ENCODE peak calls at places on chromosomes 16 and 17, in four cellular contexts. One of them, this sample, is unnamed.

GRCh38 chr17:17605747-17606083 is 14.2 kb upstream of the PEMT start:
- DNase-seq in GM12878: no peak
- DNase-seq in K562: no peak
- DNase-seq in IMR-90: peak
- DNase-seq in this sample: no peak

GRCh38 chr17:45363498-45363897 is 46.7 kb upstream of the MAP3K14 start:
- DNase-seq in IMR-90: no peak
- DNase-seq in K562: no peak
- DNase-seq in GM12878: no peak
- DNase-seq in this sample: no peak

GRCh38 chr17:67994827-67995567 is 1.3 kb downstream of the C17orf58 start:
- DNase-seq in GM12878: no peak
- DNase-seq in IMR-90: peak
- DNase-seq in K562: no peak
- DNase-seq in this sample: peak

GRCh38 chr17:70862295-70862694 is 693.0 kb downstream of the KCNJ2 start:
- DNase-seq in GM12878: no peak
- DNase-seq in K562: no peak
- DNase-seq in IMR-90: no peak
- DNase-seq in this sample: no peak

GRCh38 chr16:4944333-4945281 is 7.7 kb upstream of the PPL start:
- DNase-seq in GM12878: no peak
- DNase-seq in IMR-90: peak
- DNase-seq in K562: peak
- DNase-seq in this sample: peak

GRCh38 chr17:18267927-18268711 is 7.7 kb downstream of the MIEF2 start:
- DNase-seq in IMR-90: peak
- DNase-seq in K562: no peak
- DNase-seq in GM12878: no peak
- DNase-seq in this sample: no peak

GRCh38 chr17:46870116-46870803 is 18.9 kb downstream of the WNT9B start:
- DNase-seq in IMR-90: no peak
- DNase-seq in GM12878: no peak
- DNase-seq in K562: no peak
- DNase-seq in this sample: no peak

GRCh38 chr16:22967696-22968095 is 153.7 kb downstream of the HS3ST2 start:
- DNase-seq in IMR-90: no peak
- DNase-seq in K562: no peak
- DNase-seq in GM12878: no peak
- DNase-seq in this sample: no peak

GRCh38 chr17:76276461-76277299 is 11.5 kb downstream of the UBALD2 start:
- DNase-seq in K562: peak
- DNase-seq in IMR-90: peak
- DNase-seq in GM12878: no peak
- DNase-seq in this sample: no peak

GRCh38 chr17:71934520-71934919 is 186.3 kb upstream of the SOX9 start:
- DNase-seq in K562: no peak
- DNase-seq in GM12878: no peak
- DNase-seq in IMR-90: no peak
- DNase-seq in this sample: no peak

GRCh38 chr17:9334536-9335446 is 240.8 kb downstream of the STX8 start:
- DNase-seq in GM12878: no peak
- DNase-seq in IMR-90: no peak
- DNase-seq in K562: no peak
- DNase-seq in this sample: no peak

GRCh38 chr17:44767493-44767892 is 8.7 kb downstream of the ADAM11 start:
- DNase-seq in K562: no peak
- DNase-seq in IMR-90: no peak
- DNase-seq in GM12878: no peak
- DNase-seq in this sample: no peak

GRCh38 chr16:86232496-86232895 is 277.8 kb upstream of the FOXF1 start:
- DNase-seq in GM12878: no peak
- DNase-seq in K562: no peak
- DNase-seq in IMR-90: no peak
- DNase-seq in this sample: no peak

GRCh38 chr17:75970011-75970523 is 8.9 kb downstream of the ACOX1 start:
- DNase-seq in GM12878: no peak
- DNase-seq in IMR-90: peak
- DNase-seq in K562: peak
- DNase-seq in this sample: peak

GRCh38 chr16:31461921-31462804 is 2.9 kb downstream of the ARMC5 start:
- DNase-seq in GM12878: no peak
- DNase-seq in K562: no peak
- DNase-seq in IMR-90: no peak
- DNase-seq in this sample: no peak

GRCh38 chr17:50561796-50562195 is 1.3 kb downstream of the CACNA1G start:
- DNase-seq in IMR-90: no peak
- DNase-seq in GM12878: no peak
- DNase-seq in K562: no peak
- DNase-seq in this sample: no peak

GRCh38 chr16:79284760-79285159 is 315.8 kb downstream of the MAF start:
- DNase-seq in IMR-90: no peak
- DNase-seq in GM12878: no peak
- DNase-seq in K562: no peak
- DNase-seq in this sample: no peak

GRCh38 chr17:8375738-8376259 is 705 bp downstream of the KRABD2 start:
- DNase-seq in IMR-90: peak
- DNase-seq in K562: no peak
- DNase-seq in GM12878: no peak
- DNase-seq in this sample: no peak

GRCh38 chr16:83706394-83706793 is 101.4 kb upstream of the HSBP1 start:
- DNase-seq in GM12878: no peak
- DNase-seq in K562: no peak
- DNase-seq in IMR-90: no peak
- DNase-seq in this sample: no peak

GRCh38 chr17:79572136-79572915 is 38.5 kb downstream of the RBFOX3 start:
- DNase-seq in IMR-90: no peak
- DNase-seq in K562: no peak
- DNase-seq in GM12878: no peak
- DNase-seq in this sample: no peak

GRCh38 chr17:79575229-79575628 is 35.6 kb downstream of the RBFOX3 start:
- DNase-seq in GM12878: no peak
- DNase-seq in IMR-90: no peak
- DNase-seq in K562: no peak
- DNase-seq in this sample: no peak

GRCh38 chr17:79573196-79573929 is 37.5 kb downstream of the RBFOX3 start:
- DNase-seq in K562: no peak
- DNase-seq in IMR-90: no peak
- DNase-seq in GM12878: no peak
- DNase-seq in this sample: peak

GRCh38 chr17:79574656-79575055 is 36.2 kb downstream of the RBFOX3 start:
- DNase-seq in K562: no peak
- DNase-seq in IMR-90: no peak
- DNase-seq in GM12878: no peak
- DNase-seq in this sample: no peak

DNA sequence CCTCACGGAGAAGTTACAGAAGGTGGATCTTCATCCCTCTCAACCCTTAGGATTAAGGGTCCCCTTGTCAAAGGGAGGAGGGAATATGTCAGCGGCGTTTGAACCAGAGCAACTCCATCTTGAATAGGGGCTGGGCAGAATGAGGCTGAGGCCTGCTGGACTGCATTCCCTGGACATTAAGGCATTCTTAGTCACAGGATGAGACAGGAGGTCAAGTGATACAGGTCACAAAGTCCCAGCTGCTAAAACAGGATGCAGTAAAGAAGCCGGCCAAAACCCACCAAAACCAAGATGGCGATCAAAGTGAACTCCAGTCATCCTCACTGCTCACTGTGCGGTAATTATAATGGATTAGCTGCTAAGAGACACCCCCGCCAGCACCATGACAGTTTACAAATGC is 36.7 kb downstream of the RBFOX3 start:
- DNase-seq in K562: no peak
- DNase-seq in IMR-90: no peak
- DNase-seq in GM12878: no peak
- DNase-seq in this sample: no peak
- TF ChIP-seq ELK1 in K562: no peak
- TF ChIP-seq ELK1 in IMR-90: no peak
- TF ChIP-seq ELK1 in GM12878: no peak
- TF ChIP-seq ELK1 in this sample: no peak

GRCh38 chr16:66851166-66851964 is 7.2 kb downstream of the CA7 start:
- DNase-seq in GM12878: no peak
- DNase-seq in IMR-90: no peak
- DNase-seq in K562: no peak
- DNase-seq in this sample: no peak

GRCh38 chr16:66849021-66849420 is 4.8 kb downstream of the CA7 start:
- DNase-seq in IMR-90: no peak
- DNase-seq in GM12878: no peak
- DNase-seq in K562: peak
- DNase-seq in this sample: no peak

GRCh38 chr16:66850115-66850815 is 6.1 kb downstream of the CA7 start:
- DNase-seq in GM12878: no peak
- DNase-seq in K562: no peak
- DNase-seq in IMR-90: no peak
- DNase-seq in this sample: no peak

GRCh38 chr16:66848172-66848571 is 4.0 kb downstream of the CA7 start:
- DNase-seq in IMR-90: no peak
- DNase-seq in GM12878: no peak
- DNase-seq in K562: no peak
- DNase-seq in this sample: no peak

DNA sequence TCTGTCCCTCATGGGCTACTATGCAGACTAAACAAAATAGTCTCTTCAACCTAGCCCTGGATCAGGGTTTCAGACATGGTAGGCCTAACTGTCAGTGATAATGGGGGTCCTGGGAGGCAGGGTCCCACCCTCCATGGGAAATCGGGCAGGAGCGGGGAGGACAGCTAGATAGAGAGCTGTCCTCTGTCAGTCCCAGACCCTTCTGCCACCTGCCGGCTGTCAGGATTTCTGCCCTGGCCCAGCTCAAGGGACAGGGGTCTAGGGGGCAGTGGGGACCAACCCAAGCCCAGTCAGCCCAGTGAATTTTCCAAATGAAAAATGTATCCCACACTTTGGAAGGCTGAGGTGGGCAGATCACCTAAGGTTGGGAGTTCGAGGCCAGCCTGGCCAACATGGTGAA is 5.3 kb downstream of the CA7 start:
- DNase-seq in GM12878: no peak
- DNase-seq in K562: no peak
- DNase-seq in IMR-90: no peak
- DNase-seq in this sample: no peak
- TF ChIP-seq ELK1 in GM12878: no peak
- TF ChIP-seq ELK1 in K562: no peak
- TF ChIP-seq ELK1 in IMR-90: no peak
- TF ChIP-seq ELK1 in this sample: no peak

GRCh38 chr16:27366687-27367462 is 35.1 kb upstream of the IL21R start:
- DNase-seq in K562: no peak
- DNase-seq in IMR-90: no peak
- DNase-seq in GM12878: no peak
- DNase-seq in this sample: no peak
- TF ChIP-seq ELK1 in K562: no peak
- TF ChIP-seq ELK1 in IMR-90: no peak
- TF ChIP-seq ELK1 in GM12878: no peak
- TF ChIP-seq ELK1 in this sample: no peak

GRCh38 chr16:12975766-12976165 is 74.4 kb downstream of the SHISA9 start:
- DNase-seq in IMR-90: no peak
- DNase-seq in K562: no peak
- DNase-seq in GM12878: no peak
- DNase-seq in this sample: no peak

GRCh38 chr16:12971216-12971615 is 69.8 kb downstream of the SHISA9 start:
- DNase-seq in GM12878: no peak
- DNase-seq in K562: peak
- DNase-seq in IMR-90: no peak
- DNase-seq in this sample: peak

GRCh38 chr16:12972246-12972645 is 70.8 kb downstream of the SHISA9 start:
- DNase-seq in GM12878: no peak
- DNase-seq in IMR-90: no peak
- DNase-seq in K562: no peak
- DNase-seq in this sample: no peak

GRCh38 chr16:12976936-12977335 is 75.5 kb downstream of the SHISA9 start:
- DNase-seq in IMR-90: no peak
- DNase-seq in GM12878: no peak
- DNase-seq in K562: no peak
- DNase-seq in this sample: no peak

DNA sequence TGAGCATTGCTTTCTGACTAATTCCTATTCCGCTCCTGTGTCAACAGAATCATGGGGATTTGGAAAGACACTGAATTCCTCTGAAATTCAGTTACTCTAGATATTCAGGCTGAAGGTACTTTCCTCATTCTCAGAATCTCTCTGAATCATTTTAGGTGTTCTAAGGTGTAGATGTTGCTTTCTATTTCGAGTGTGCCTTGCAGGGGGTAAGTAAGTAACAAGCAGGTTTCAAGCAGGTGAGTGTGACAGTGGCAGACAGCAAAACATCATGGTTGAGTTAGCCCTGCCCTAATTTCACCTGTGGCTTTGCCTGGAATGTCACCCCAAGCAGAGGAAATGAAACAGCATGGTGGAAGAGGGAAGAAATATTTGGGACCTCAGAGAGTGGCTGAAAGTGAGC is 75.1 kb downstream of the SHISA9 start:
- DNase-seq in IMR-90: no peak
- DNase-seq in GM12878: no peak
- DNase-seq in K562: no peak
- DNase-seq in this sample: no peak
- TF ChIP-seq ELK1 in IMR-90: no peak
- TF ChIP-seq ELK1 in GM12878: no peak
- TF ChIP-seq ELK1 in K562: no peak
- TF ChIP-seq ELK1 in this sample: no peak

DNA sequence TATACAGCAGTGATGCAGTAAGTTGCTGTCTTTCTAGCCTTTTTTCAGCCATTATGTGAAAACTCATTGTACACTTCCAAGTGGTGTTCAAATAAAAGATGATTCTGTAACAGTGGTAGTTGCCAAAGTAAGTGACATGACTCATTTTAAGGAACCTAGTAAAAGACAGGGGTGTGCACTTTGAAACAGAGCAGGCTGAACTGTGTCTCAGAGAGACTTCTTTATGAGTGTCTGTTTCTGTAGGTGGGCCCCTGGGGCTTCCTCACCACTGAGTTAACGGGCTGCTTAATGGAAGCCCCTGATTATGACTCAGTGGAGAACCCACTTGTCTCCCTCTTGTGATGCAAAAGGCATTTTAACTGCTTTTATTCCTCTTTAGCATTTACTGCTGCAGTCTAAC is 147.3 kb downstream of the PCTP start:
- DNase-seq in K562: no peak
- DNase-seq in IMR-90: no peak
- DNase-seq in GM12878: no peak
- DNase-seq in this sample: no peak
- TF ChIP-seq ELK1 in K562: no peak
- TF ChIP-seq ELK1 in IMR-90: no peak
- TF ChIP-seq ELK1 in GM12878: no peak
- TF ChIP-seq ELK1 in this sample: no peak

This sample was measured in A549.